ENCODE peak calls at places on chromosome 9, in ten cellular contexts. L is GM12865, X is AG09309, R is K562, S is AG10803, T is body of pancreas, V is A549, B is GM23338, K is lower leg skin, D is heart left ventricle. M is an unnamed sample.

GRCh38 chr9:107738789-107739188 is 249.2 kb upstream of the KLF4 start:
- DNase-seq in L (no peak), X (no peak), R (no peak), S (peak), T (no peak), V (no peak), B (no peak), K (peak), D (no peak), M (no peak)

GRCh38 chr9:112554516-112554915 is 67.9 kb downstream of the KIAA1958 start:
- DNase-seq in L (no peak), X (no peak), R (no peak), S (peak), T (no peak), V (no peak), B (no peak), K (no peak), D (no peak), M (peak)

GRCh38 chr9:134316444-134317160 is 9.7 kb upstream of the RXRA start:
- DNase-seq in L (peak), X (no peak), R (peak), S (peak), T (peak), V (no peak), B (no peak), K (no peak), D (no peak), M (peak)

GRCh38 chr9:95239071-95239470 is 78.4 kb downstream of the FANCC start:
- DNase-seq in L (no peak), X (no peak), R (no peak), S (no peak), T (no peak), V (no peak), B (no peak), K (no peak), D (no peak), M (no peak)

GRCh38 chr9:93387791-93388190 is 63.7 kb upstream of the FAM120A start:
- DNase-seq in L (no peak), X (no peak), R (no peak), S (no peak), T (no peak), V (no peak), B (no peak), K (no peak), D (no peak), M (no peak)

GRCh38 chr9:130197888-130198287 is 25.7 kb downstream of the NCS1 start:
- DNase-seq in L (no peak), X (no peak), R (no peak), S (no peak), T (peak), V (no peak), B (no peak), K (no peak), D (no peak), M (no peak)

GRCh38 chr9:130939405-130939941 is 426 bp upstream of the FIBCD1 start:
- DNase-seq in L (no peak), X (no peak), R (no peak), S (no peak), T (no peak), V (no peak), B (peak), K (no peak), D (no peak), M (no peak)

GRCh38 chr9:84667571-84668203 is 1.8 kb upstream of the NTRK2 start:
- DNase-seq in L (peak), X (no peak), R (no peak), S (no peak), T (peak), V (peak), B (peak), K (peak), D (peak), M (no peak)

GRCh38 chr9:125587819-125588460 is 119.1 kb downstream of the MAPKAP1 start:
- DNase-seq in L (no peak), X (no peak), R (no peak), S (peak), T (no peak), V (no peak), B (no peak), K (no peak), D (no peak), M (no peak)

GRCh38 chr9:6152824-6153223 is 62.8 kb upstream of the IL33 start:
- DNase-seq in L (no peak), X (no peak), R (no peak), S (no peak), T (no peak), V (no peak), B (no peak), K (no peak), D (no peak), M (no peak)

GRCh38 chr9:107768224-107768623 is 278.7 kb upstream of the KLF4 start:
- DNase-seq in L (no peak), X (no peak), R (no peak), S (no peak), T (no peak), V (no peak), B (no peak), K (no peak), D (peak), M (no peak)

GRCh38 chr9:22469928-22470544 is 23.4 kb downstream of the DMRTA1 start:
- DNase-seq in L (peak), X (no peak), R (no peak), S (peak), T (no peak), V (peak), B (peak), K (no peak), D (no peak), M (no peak)

GRCh38 chr9:123058834-123059233 is 25.4 kb downstream of the GPR21 start:
- DNase-seq in L (no peak), X (no peak), R (no peak), S (no peak), T (no peak), V (no peak), B (no peak), K (no peak), D (no peak), M (no peak)

GRCh38 chr9:130265431-130266235 is at the start of gene HMCN2:
- DNase-seq in L (no peak), X (no peak), R (peak), S (no peak), T (no peak), V (no peak), B (peak), K (no peak), D (peak), M (no peak)

GRCh38 chr9:89773170-89773569 is 168.4 kb downstream of the GADD45G start:
- DNase-seq in L (no peak), X (no peak), R (no peak), S (no peak), T (no peak), V (no peak), B (no peak), K (no peak), D (no peak), M (no peak)

GRCh38 chr9:78130004-78130403 is 98.4 kb upstream of the GNAQ start:
- DNase-seq in L (no peak), X (peak), R (no peak), S (peak), T (no peak), V (peak), B (peak), K (no peak), D (no peak), M (no peak)

GRCh38 chr9:127825319-127826051 is 22.8 kb downstream of the FPGS start:
- DNase-seq in L (no peak), X (no peak), R (peak), S (no peak), T (peak), V (peak), B (peak), K (no peak), D (peak), M (no peak)

GRCh38 chr9:92064711-92065110 is 50.5 kb downstream of the SPTLC1 start:
- DNase-seq in L (no peak), X (peak), R (no peak), S (peak), T (no peak), V (no peak), B (no peak), K (no peak), D (no peak), M (peak)

GRCh38 chr9:21812415-21812814 is 10.0 kb downstream of the MTAP start:
- DNase-seq in L (no peak), X (no peak), R (no peak), S (peak), T (no peak), V (no peak), B (no peak), K (no peak), D (no peak), M (no peak)

GRCh38 chr9:109477269-109478203 is 20.6 kb downstream of the PTPN3 start:
- DNase-seq in L (no peak), X (no peak), R (no peak), S (no peak), T (peak), V (peak), B (no peak), K (no peak), D (no peak), M (no peak)

GRCh38 chr9:101235105-101235866 is 149.5 kb downstream of the BAAT start:
- DNase-seq in L (peak), X (no peak), R (peak), S (peak), T (no peak), V (no peak), B (peak), K (no peak), D (no peak), M (peak)
- TF ChIP-seq CTCF in L (peak), X (no peak), R (no peak), S (peak), T (peak), V (peak), B (peak), K (no peak), D (peak), M (peak)

DNA sequence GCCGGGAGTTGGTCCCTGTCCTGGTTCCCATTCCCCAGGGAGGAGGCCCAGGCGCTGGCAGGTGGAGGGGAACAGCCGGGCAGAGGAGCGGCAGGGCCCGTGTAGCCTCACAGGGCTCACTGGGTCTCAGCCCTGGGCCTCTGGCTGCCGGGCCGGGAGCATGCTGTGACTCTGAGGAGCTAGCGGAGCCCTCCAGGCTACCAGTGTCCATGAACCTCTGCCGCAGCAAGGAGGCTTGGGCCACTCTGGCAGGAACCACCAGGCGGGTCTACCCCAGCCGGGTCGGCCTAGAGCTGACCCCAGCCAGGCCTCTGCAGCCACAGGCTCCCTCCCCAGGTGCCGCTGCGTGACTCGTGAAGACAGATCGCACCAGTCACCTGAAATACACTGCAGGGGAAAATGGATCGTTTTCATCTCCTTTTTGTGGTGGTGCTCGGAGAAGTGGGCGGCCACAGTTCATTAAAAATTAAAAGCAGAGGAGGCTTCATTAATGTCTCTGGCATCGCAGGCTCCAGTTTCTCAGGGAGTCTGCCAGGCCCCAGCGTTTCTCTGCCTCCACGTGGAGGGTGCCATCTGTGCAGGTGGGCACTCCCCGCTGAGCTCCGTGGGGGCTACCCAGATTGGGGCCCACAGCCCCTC is 43.8 kb downstream of the KCNT1 start:
- DNase-seq in L (no peak), X (no peak), R (no peak), S (no peak), T (no peak), V (no peak), B (no peak), K (no peak), D (no peak), M (no peak)
- H3K4me3 ChIP-seq in L (no peak), X (no peak), R (no peak), S (no peak), T (no peak), V (no peak), B (no peak), K (no peak), D (no peak), M (no peak)

GRCh38 chr9:120853198-120853597 is 10.5 kb upstream of the PSMD5 start:
- DNase-seq in L (no peak), X (no peak), R (no peak), S (no peak), T (no peak), V (no peak), B (no peak), K (no peak), D (no peak), M (no peak)
- TF ChIP-seq CTCF in L (no peak), X (no peak), R (no peak), S (no peak), T (no peak), V (no peak), B (no peak), K (no peak), D (no peak), M (no peak)

DNA sequence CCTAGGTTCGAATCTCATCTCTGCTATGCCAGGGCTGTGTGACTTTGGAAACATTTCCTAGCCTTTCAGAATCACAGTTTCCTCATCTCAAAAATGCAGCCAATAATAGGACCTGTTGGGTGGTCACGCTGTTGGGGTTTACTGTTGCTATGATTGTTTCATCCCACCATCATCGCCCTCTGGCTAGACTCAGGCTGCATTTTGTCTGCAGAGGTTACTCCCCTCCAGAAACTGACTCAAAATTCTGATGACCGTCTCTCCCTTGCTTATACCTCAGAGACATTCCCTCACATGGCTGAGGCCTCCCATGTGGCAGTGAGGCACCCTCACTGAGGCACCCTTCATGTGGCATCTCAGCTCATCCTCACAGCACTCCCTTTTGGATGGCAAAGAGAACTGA is 61.6 kb downstream of the COL27A1 start:
- DNase-seq in L (no peak), X (no peak), R (no peak), S (no peak), T (no peak), V (no peak), B (no peak), K (no peak), D (no peak), M (no peak)
- H3K4me3 ChIP-seq in L (no peak), X (no peak), R (no peak), S (no peak), T (no peak), V (no peak), B (no peak), K (no peak), D (no peak), M (no peak)